ENCODE peak calls at places on chromosomes 11 and 22, in ten cellular contexts. E is GM23338; W is naive thymus-derived CD4-positive, alpha-beta T cell; R is SK-N-SH; H is tibial nerve; D is right lobe of liver; T is RWPE2; S is right atrium auricular region; V is heart right ventricle; K is HCT116. L is an unnamed sample.

GRCh38 chr11:2891291-2891690 is 5.7 kb upstream of the CDKN1C start:
- DNase-seq in E (peak; percentile 53), W (no peak), R (peak; percentile 67), H (no peak), D (no peak), T (no peak), S (no peak), V (no peak), K (no peak), L (no peak)

GRCh38 chr11:107203656-107204055 is 185.4 kb upstream of the GUCY1A2 start:
- DNase-seq in E (no peak), W (no peak), R (no peak), H (no peak), D (no peak), T (no peak), S (no peak), V (no peak), K (no peak), L (no peak)

GRCh38 chr11:107804219-107804618 is 54.4 kb downstream of the SLC35F2 start:
- DNase-seq in E (no peak), W (no peak), R (no peak), H (no peak), D (no peak), T (no peak), S (no peak), V (no peak), K (no peak), L (no peak)

GRCh38 chr22:38981659-38982007 is 514 bp upstream of the APOBEC3B start:
- DNase-seq in E (no peak), W (no peak), R (no peak), H (no peak), D (no peak), T (no peak), S (no peak), V (no peak), K (no peak), L (no peak)

GRCh38 chr11:62443390-62444201 is 24.8 kb downstream of the SCGB1A1 start:
- DNase-seq in E (no peak), W (no peak), R (peak; percentile 64), H (peak; percentile 57), D (no peak), T (no peak), S (peak; percentile 85), V (peak; percentile 26), K (no peak), L (no peak)

GRCh38 chr11:119380816-119381185 is 689 bp downstream of the USP2 start:
- DNase-seq in E (peak; percentile 75), W (no peak), R (no peak), H (peak; percentile 4), D (no peak), T (no peak), S (no peak), V (no peak), K (no peak), L (no peak)

GRCh38 chr11:85827768-85828639 is 17.1 kb upstream of the SYTL2 start:
- DNase-seq in E (no peak), W (peak; percentile 71), R (no peak), H (no peak), D (no peak), T (no peak), S (no peak), V (no peak), K (peak; percentile 77), L (no peak)

GRCh38 chr11:16280256-16280682 is 76.1 kb downstream of the SOX6 start:
- DNase-seq in E (no peak), W (no peak), R (no peak), H (no peak), D (no peak), T (peak; percentile 71), S (no peak), V (peak; percentile 44), K (no peak), L (no peak)

GRCh38 chr11:69442807-69443137 is 38.7 kb upstream of the LINC01488 start:
- DNase-seq in E (peak; percentile 52), W (no peak), R (peak; percentile 75), H (no peak), D (no peak), T (no peak), S (no peak), V (peak; percentile 72), K (no peak), L (no peak)

GRCh38 chr11:79493555-79494171 is 52.8 kb upstream of the TENM4 start:
- DNase-seq in E (peak; percentile 97), W (no peak), R (peak; percentile 85), H (peak; percentile 75), D (peak; percentile 77), T (peak; percentile 63), S (peak; percentile 61), V (peak; percentile 70), K (peak; percentile 19), L (peak; percentile 26)

DNA sequence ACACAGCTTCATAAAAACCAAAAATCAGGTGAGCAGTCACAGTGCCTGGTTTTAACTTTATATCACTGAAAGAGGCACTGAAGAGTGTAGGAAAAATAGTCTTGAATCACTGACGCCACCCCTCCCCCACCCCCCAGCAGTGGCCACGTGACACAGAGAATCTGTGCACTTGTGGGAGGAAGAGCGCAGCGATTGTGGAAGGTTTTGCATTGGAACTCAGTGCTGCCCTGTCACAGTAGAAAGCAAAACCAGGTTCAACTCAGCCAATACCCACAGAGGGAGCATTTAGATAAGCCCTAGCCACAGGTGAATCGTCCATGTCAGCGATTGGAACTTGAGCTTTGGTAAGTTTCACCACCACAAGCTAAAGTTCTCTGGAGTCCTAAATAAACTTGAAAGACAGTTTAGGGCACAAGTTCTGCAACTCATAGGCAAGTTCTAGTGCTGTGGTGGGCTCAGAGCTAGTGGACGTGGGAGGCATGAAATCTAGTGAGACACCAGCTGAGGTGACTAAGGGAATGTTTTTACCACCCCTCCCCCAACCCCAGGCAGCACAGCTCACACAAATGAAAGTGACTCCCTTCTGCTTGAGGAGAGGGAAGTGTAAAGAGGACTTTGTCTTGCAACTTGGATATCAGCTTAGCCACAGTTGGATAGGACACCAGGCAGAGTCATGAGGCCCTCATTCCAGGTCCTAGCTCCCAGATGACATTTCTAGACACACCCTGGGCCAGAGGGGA is 13.3 kb downstream of the OR52B2 start:
- DNase-seq in E (peak; percentile 26), W (no peak), R (no peak), H (no peak), D (no peak), T (no peak), S (no peak), V (no peak), K (no peak), L (no peak)
- H3K27ac ChIP-seq in E (no peak overlapping the region), W (no peak overlapping the region), R (no peak overlapping the region), H (no peak overlapping the region), D (no peak overlapping the region), T (no peak overlapping the region), S (no peak overlapping the region), V (no peak overlapping the region), K (no peak overlapping the region), L (no peak overlapping the region)

DNA sequence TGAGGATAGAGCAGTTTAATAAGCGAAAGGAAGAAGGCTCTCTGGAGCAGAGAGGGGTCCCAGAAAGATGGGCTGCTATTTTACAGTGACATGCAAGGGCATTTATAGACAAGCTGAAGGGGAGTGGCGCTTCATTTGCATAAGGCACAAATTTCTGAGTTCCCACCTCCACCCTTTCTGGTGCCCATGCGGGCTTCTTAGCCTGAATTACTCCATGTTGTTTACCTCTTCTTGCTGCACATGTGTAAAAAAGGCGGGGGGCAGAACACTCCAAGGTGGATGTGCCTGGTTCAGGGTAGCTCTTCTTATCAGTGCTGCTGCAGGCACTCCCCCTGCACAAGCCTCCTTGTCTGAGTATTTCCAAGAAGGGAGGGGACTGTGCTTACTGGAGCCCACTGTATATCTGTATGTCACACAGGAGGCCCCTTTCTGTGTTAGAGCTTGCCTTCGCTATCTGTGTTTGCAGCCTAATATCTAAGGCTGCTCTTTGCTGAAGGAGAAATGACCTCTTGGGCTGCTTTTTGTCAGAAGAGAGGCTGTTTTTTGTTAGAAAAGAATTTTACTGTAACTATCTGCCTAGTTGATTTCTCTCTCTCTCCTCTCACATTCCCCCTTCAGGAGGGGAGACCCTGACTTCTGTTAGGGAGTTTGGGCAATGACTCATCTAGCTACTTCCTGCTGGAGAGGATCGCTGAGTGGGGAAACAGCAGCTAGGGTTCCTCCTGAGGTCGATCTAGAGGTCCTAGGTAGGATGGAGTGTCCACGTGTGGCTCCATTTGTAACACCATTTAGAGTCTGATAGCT is 1057.0 kb upstream of the CNTN5 start:
- DNase-seq in E (no peak), W (no peak), R (no peak), H (no peak), D (no peak), T (no peak), S (no peak), V (no peak), K (no peak), L (no peak)
- H3K27ac ChIP-seq in E (no peak overlapping the region), W (no peak overlapping the region), R (no peak overlapping the region), H (no peak overlapping the region), D (no peak overlapping the region), T (no peak overlapping the region), S (no peak overlapping the region), V (no peak overlapping the region), K (no peak overlapping the region), L (no peak overlapping the region)

DNA sequence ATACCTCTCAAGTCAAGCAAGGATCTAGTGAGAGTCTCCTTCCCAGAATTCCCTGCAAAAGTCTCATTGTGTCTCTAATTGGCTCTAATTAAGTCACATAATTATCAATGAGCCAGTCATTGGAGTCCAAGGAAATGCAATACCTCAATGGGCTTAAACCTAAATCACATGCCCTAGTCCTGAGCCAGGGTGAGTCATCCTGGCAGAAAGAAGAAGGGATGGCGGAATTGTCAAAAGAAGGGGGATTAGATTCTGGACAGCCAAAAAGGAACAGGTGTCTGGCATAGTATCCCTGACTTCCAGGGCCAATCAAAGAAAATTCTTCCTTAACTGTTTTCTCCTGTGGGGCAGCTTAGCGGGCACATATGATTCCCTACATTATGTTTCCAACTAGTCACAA is 25.1 kb upstream of the LDLRAD3 start:
- DNase-seq in E (no peak), W (no peak), R (no peak), H (no peak), D (no peak), T (no peak), S (no peak), V (no peak), K (no peak), L (no peak)
- H3K27ac ChIP-seq in E (no peak overlapping the region), W (no peak overlapping the region), R (no peak overlapping the region), H (peak overlapping the region; percentile 37), D (no peak overlapping the region), T (no peak overlapping the region), S (no peak overlapping the region), V (no peak overlapping the region), K (no peak overlapping the region), L (peak overlapping the region; percentile 65)

GRCh38 chr22:41525450-41526225 is 18.6 kb downstream of the POLR3H start:
- DNase-seq in E (no peak), W (no peak), R (no peak), H (no peak), D (peak; percentile 74), T (no peak), S (no peak), V (no peak), K (no peak), L (no peak)

GRCh38 chr22:41526226-41526531 is 18.1 kb downstream of the POLR3H start:
- DNase-seq in E (no peak), W (no peak), R (no peak), H (no peak), D (no peak), T (no peak), S (no peak), V (no peak), K (no peak), L (no peak)

GRCh38 chr22:41528132-41528766 is 16.0 kb downstream of the POLR3H start:
- DNase-seq in E (no peak), W (no peak), R (no peak), H (no peak), D (no peak), T (no peak), S (no peak), V (no peak), K (no peak), L (no peak)

GRCh38 chr22:41528938-41529561 is 15.2 kb downstream of the POLR3H start:
- DNase-seq in E (no peak), W (no peak), R (no peak), H (no peak), D (no peak), T (no peak), S (no peak), V (no peak), K (no peak), L (no peak)

GRCh38 chr22:41526802-41527799 is 17.2 kb downstream of the POLR3H start:
- DNase-seq in E (peak; percentile 70), W (peak; percentile 61), R (peak; percentile 64), H (no peak), D (peak; percentile 69), T (no peak), S (no peak), V (no peak), K (no peak), L (peak; percentile 33)
- H3K27ac ChIP-seq in E (peak overlapping the region; percentile 74), W (peak overlapping the region; percentile 48), R (no peak overlapping the region), H (peak overlapping the region; percentile 93), D (no peak overlapping the region), T (no peak overlapping the region), S (peak overlapping the region; percentile 87), V (no peak overlapping the region), K (peak overlapping the region; percentile 55), L (peak overlapping the region; percentile 68)